ENCODE peak calls at places on chromosomes 11 and 22, in ten cellular contexts. One of them, this sample, is unnamed.

GRCh38 chr11:93490996-93491618 is 52.1 kb downstream of the SMCO4 start:
- DNase-seq in iPS-NIHi11: peak
- DNase-seq in D341Med: no peak
- DNase-seq in AG04450: no peak
- DNase-seq in Caco-2: no peak
- DNase-seq in Jurkat, Clone E6-1: no peak
- DNase-seq in head of caudate nucleus: no peak
- DNase-seq in A673: no peak
- DNase-seq in MV-4-11: no peak
- DNase-seq in right atrium auricular region: no peak
- DNase-seq in this sample: no peak

GRCh38 chr22:49960967-49961600 is 512 bp downstream of the PIM3 start:
- DNase-seq in Caco-2: peak
- DNase-seq in Jurkat, Clone E6-1: no peak
- DNase-seq in head of caudate nucleus: peak
- DNase-seq in right atrium auricular region: no peak
- DNase-seq in A673: no peak
- DNase-seq in D341Med: no peak
- DNase-seq in MV-4-11: no peak
- DNase-seq in AG04450: no peak
- DNase-seq in iPS-NIHi11: no peak
- DNase-seq in this sample: no peak

GRCh38 chr11:75465701-75466531 is 32.9 kb upstream of the KLHL35 start:
- DNase-seq in Caco-2: no peak
- DNase-seq in Jurkat, Clone E6-1: no peak
- DNase-seq in iPS-NIHi11: no peak
- DNase-seq in A673: no peak
- DNase-seq in AG04450: no peak
- DNase-seq in D341Med: no peak
- DNase-seq in head of caudate nucleus: no peak
- DNase-seq in MV-4-11: no peak
- DNase-seq in right atrium auricular region: no peak
- DNase-seq in this sample: no peak

GRCh38 chr11:73152861-73153483 is 10.9 kb upstream of the FCHSD2 start:
- DNase-seq in Caco-2: peak
- DNase-seq in MV-4-11: peak
- DNase-seq in head of caudate nucleus: no peak
- DNase-seq in AG04450: no peak
- DNase-seq in Jurkat, Clone E6-1: peak
- DNase-seq in right atrium auricular region: no peak
- DNase-seq in iPS-NIHi11: peak
- DNase-seq in D341Med: no peak
- DNase-seq in A673: no peak
- DNase-seq in this sample: no peak

GRCh38 chr11:103079833-103080232 is 12.1 kb downstream of the DCUN1D5 start:
- DNase-seq in right atrium auricular region: no peak
- DNase-seq in head of caudate nucleus: no peak
- DNase-seq in Caco-2: no peak
- DNase-seq in A673: no peak
- DNase-seq in iPS-NIHi11: no peak
- DNase-seq in MV-4-11: peak
- DNase-seq in AG04450: no peak
- DNase-seq in D341Med: no peak
- DNase-seq in Jurkat, Clone E6-1: no peak
- DNase-seq in this sample: no peak

GRCh38 chr11:126716456-126717083 is 284.0 kb downstream of the KIRREL3 start:
- DNase-seq in D341Med: peak
- DNase-seq in MV-4-11: no peak
- DNase-seq in head of caudate nucleus: peak
- DNase-seq in Jurkat, Clone E6-1: peak
- DNase-seq in A673: peak
- DNase-seq in Caco-2: no peak
- DNase-seq in iPS-NIHi11: peak
- DNase-seq in right atrium auricular region: no peak
- DNase-seq in AG04450: no peak
- DNase-seq in this sample: peak

GRCh38 chr11:19816817-19817216 is 104.2 kb downstream of the NAV2 start:
- DNase-seq in head of caudate nucleus: no peak
- DNase-seq in D341Med: no peak
- DNase-seq in right atrium auricular region: no peak
- DNase-seq in Caco-2: no peak
- DNase-seq in Jurkat, Clone E6-1: no peak
- DNase-seq in iPS-NIHi11: peak
- DNase-seq in MV-4-11: no peak
- DNase-seq in AG04450: no peak
- DNase-seq in A673: no peak
- DNase-seq in this sample: no peak

GRCh38 chr11:72349616-72350218 is 84.6 kb downstream of the CLPB start:
- DNase-seq in AG04450: no peak
- DNase-seq in D341Med: no peak
- DNase-seq in iPS-NIHi11: no peak
- DNase-seq in head of caudate nucleus: no peak
- DNase-seq in A673: no peak
- DNase-seq in right atrium auricular region: peak
- DNase-seq in MV-4-11: peak
- DNase-seq in Jurkat, Clone E6-1: no peak
- DNase-seq in Caco-2: no peak
- DNase-seq in this sample: no peak

GRCh38 chr22:49006207-49007012 is 821.3 kb downstream of the BRD1 start:
- DNase-seq in right atrium auricular region: peak
- DNase-seq in head of caudate nucleus: no peak
- DNase-seq in Jurkat, Clone E6-1: no peak
- DNase-seq in D341Med: no peak
- DNase-seq in MV-4-11: no peak
- DNase-seq in AG04450: no peak
- DNase-seq in iPS-NIHi11: no peak
- DNase-seq in Caco-2: no peak
- DNase-seq in A673: no peak
- DNase-seq in this sample: no peak

GRCh38 chr11:4607111-4607510 is 920 bp downstream of the TRIM68 start:
- DNase-seq in iPS-NIHi11: no peak
- DNase-seq in right atrium auricular region: no peak
- DNase-seq in head of caudate nucleus: no peak
- DNase-seq in Jurkat, Clone E6-1: no peak
- DNase-seq in AG04450: no peak
- DNase-seq in A673: peak
- DNase-seq in MV-4-11: no peak
- DNase-seq in D341Med: no peak
- DNase-seq in Caco-2: no peak
- DNase-seq in this sample: no peak

GRCh38 chr11:69165775-69166174 is 10.0 kb downstream of the SMIM38 start:
- DNase-seq in head of caudate nucleus: no peak
- DNase-seq in D341Med: no peak
- DNase-seq in Jurkat, Clone E6-1: no peak
- DNase-seq in right atrium auricular region: no peak
- DNase-seq in AG04450: no peak
- DNase-seq in A673: no peak
- DNase-seq in iPS-NIHi11: no peak
- DNase-seq in Caco-2: no peak
- DNase-seq in MV-4-11: no peak
- DNase-seq in this sample: no peak

GRCh38 chr22:49647346-49648026 is 180.2 kb downstream of the BRD1 start:
- DNase-seq in iPS-NIHi11: no peak
- DNase-seq in Caco-2: no peak
- DNase-seq in MV-4-11: no peak
- DNase-seq in D341Med: no peak
- DNase-seq in right atrium auricular region: no peak
- DNase-seq in A673: no peak
- DNase-seq in head of caudate nucleus: no peak
- DNase-seq in Jurkat, Clone E6-1: no peak
- DNase-seq in AG04450: no peak
- DNase-seq in this sample: no peak

GRCh38 chr22:23522642-23523251 is 57.3 kb downstream of the IGLL1 start:
- DNase-seq in right atrium auricular region: no peak
- DNase-seq in head of caudate nucleus: no peak
- DNase-seq in A673: no peak
- DNase-seq in D341Med: peak
- DNase-seq in MV-4-11: no peak
- DNase-seq in AG04450: no peak
- DNase-seq in Caco-2: no peak
- DNase-seq in Jurkat, Clone E6-1: no peak
- DNase-seq in iPS-NIHi11: no peak
- DNase-seq in this sample: no peak

GRCh38 chr11:62372871-62373270 is 35.6 kb downstream of the ASRGL1 start:
- DNase-seq in right atrium auricular region: peak
- DNase-seq in MV-4-11: no peak
- DNase-seq in A673: no peak
- DNase-seq in Jurkat, Clone E6-1: no peak
- DNase-seq in head of caudate nucleus: no peak
- DNase-seq in Caco-2: no peak
- DNase-seq in D341Med: no peak
- DNase-seq in AG04450: no peak
- DNase-seq in iPS-NIHi11: no peak
- DNase-seq in this sample: no peak

GRCh38 chr11:103988595-103988969 is 47.9 kb upstream of the DDI1 start:
- DNase-seq in iPS-NIHi11: no peak
- DNase-seq in A673: no peak
- DNase-seq in head of caudate nucleus: no peak
- DNase-seq in Caco-2: no peak
- DNase-seq in right atrium auricular region: no peak
- DNase-seq in Jurkat, Clone E6-1: no peak
- DNase-seq in MV-4-11: no peak
- DNase-seq in AG04450: peak
- DNase-seq in D341Med: no peak
- DNase-seq in this sample: no peak

GRCh38 chr11:2697871-2698270 is 1.9 kb downstream of the KCNQ1OT1 start:
- DNase-seq in D341Med: no peak
- DNase-seq in AG04450: no peak
- DNase-seq in A673: no peak
- DNase-seq in Caco-2: no peak
- DNase-seq in MV-4-11: no peak
- DNase-seq in head of caudate nucleus: no peak
- DNase-seq in right atrium auricular region: no peak
- DNase-seq in iPS-NIHi11: no peak
- DNase-seq in Jurkat, Clone E6-1: no peak
- DNase-seq in this sample: no peak

GRCh38 chr22:27474112-27474571 is 327.4 kb downstream of the MN1 start:
- DNase-seq in A673: peak
- DNase-seq in iPS-NIHi11: no peak
- DNase-seq in AG04450: no peak
- DNase-seq in right atrium auricular region: no peak
- DNase-seq in Caco-2: no peak
- DNase-seq in D341Med: no peak
- DNase-seq in Jurkat, Clone E6-1: no peak
- DNase-seq in MV-4-11: no peak
- DNase-seq in head of caudate nucleus: no peak
- DNase-seq in this sample: no peak

GRCh38 chr11:72969894-72970335 is 155.7 kb downstream of the ATG16L2 start:
- DNase-seq in right atrium auricular region: no peak
- DNase-seq in Jurkat, Clone E6-1: peak
- DNase-seq in AG04450: no peak
- DNase-seq in MV-4-11: peak
- DNase-seq in D341Med: no peak
- DNase-seq in head of caudate nucleus: no peak
- DNase-seq in A673: no peak
- DNase-seq in iPS-NIHi11: no peak
- DNase-seq in Caco-2: no peak
- DNase-seq in this sample: no peak

GRCh38 chr11:115765803-115766239 is 261.6 kb upstream of the CADM1 start:
- DNase-seq in A673: no peak
- DNase-seq in Jurkat, Clone E6-1: peak
- DNase-seq in MV-4-11: peak
- DNase-seq in right atrium auricular region: no peak
- DNase-seq in AG04450: peak
- DNase-seq in head of caudate nucleus: no peak
- DNase-seq in iPS-NIHi11: no peak
- DNase-seq in Caco-2: no peak
- DNase-seq in D341Med: no peak
- DNase-seq in this sample: no peak

GRCh38 chr11:76824083-76824939 is 36.4 kb upstream of the ACER3 start:
- DNase-seq in head of caudate nucleus: no peak
- DNase-seq in right atrium auricular region: no peak
- DNase-seq in D341Med: no peak
- DNase-seq in A673: peak
- DNase-seq in Caco-2: peak
- DNase-seq in MV-4-11: peak
- DNase-seq in iPS-NIHi11: no peak
- DNase-seq in AG04450: no peak
- DNase-seq in Jurkat, Clone E6-1: no peak
- DNase-seq in this sample: no peak

GRCh38 chr22:23061471-23062280 is 8.6 kb upstream of the GNAZ start:
- DNase-seq in right atrium auricular region: peak
- DNase-seq in iPS-NIHi11: no peak
- DNase-seq in Jurkat, Clone E6-1: no peak
- DNase-seq in Caco-2: no peak
- DNase-seq in A673: no peak
- DNase-seq in MV-4-11: no peak
- DNase-seq in head of caudate nucleus: no peak
- DNase-seq in D341Med: peak
- DNase-seq in AG04450: no peak
- DNase-seq in this sample: no peak

GRCh38 chr11:128021304-128022006 is 565.9 kb downstream of the ETS1 start:
- DNase-seq in D341Med: no peak
- DNase-seq in right atrium auricular region: no peak
- DNase-seq in Caco-2: no peak
- DNase-seq in AG04450: no peak
- DNase-seq in iPS-NIHi11: peak
- DNase-seq in head of caudate nucleus: peak
- DNase-seq in A673: no peak
- DNase-seq in Jurkat, Clone E6-1: no peak
- DNase-seq in MV-4-11: no peak
- DNase-seq in this sample: no peak

GRCh38 chr11:130523609-130524008 is 75.2 kb downstream of the ADAMTS15 start:
- DNase-seq in iPS-NIHi11: no peak
- DNase-seq in D341Med: peak
- DNase-seq in MV-4-11: no peak
- DNase-seq in Caco-2: no peak
- DNase-seq in AG04450: peak
- DNase-seq in A673: no peak
- DNase-seq in Jurkat, Clone E6-1: no peak
- DNase-seq in right atrium auricular region: peak
- DNase-seq in head of caudate nucleus: no peak
- DNase-seq in this sample: no peak

GRCh38 chr11:86370922-86371614 is 3.6 kb upstream of the CCDC81 start:
- DNase-seq in iPS-NIHi11: no peak
- DNase-seq in MV-4-11: peak
- DNase-seq in D341Med: no peak
- DNase-seq in right atrium auricular region: no peak
- DNase-seq in A673: peak
- DNase-seq in Caco-2: peak
- DNase-seq in head of caudate nucleus: no peak
- DNase-seq in AG04450: no peak
- DNase-seq in Jurkat, Clone E6-1: no peak
- DNase-seq in this sample: no peak

GRCh38 chr22:38471237-38471636 is 3.3 kb downstream of the KDELR3 start:
- DNase-seq in MV-4-11: no peak
- DNase-seq in AG04450: no peak
- DNase-seq in iPS-NIHi11: no peak
- DNase-seq in Jurkat, Clone E6-1: no peak
- DNase-seq in Caco-2: no peak
- DNase-seq in head of caudate nucleus: no peak
- DNase-seq in right atrium auricular region: no peak
- DNase-seq in D341Med: no peak
- DNase-seq in A673: no peak
- DNase-seq in this sample: no peak

GRCh38 chr22:21613553-21614233 is 16.1 kb downstream of the YDJC start:
- DNase-seq in A673: no peak
- DNase-seq in head of caudate nucleus: no peak
- DNase-seq in AG04450: no peak
- DNase-seq in MV-4-11: no peak
- DNase-seq in right atrium auricular region: no peak
- DNase-seq in Jurkat, Clone E6-1: no peak
- DNase-seq in D341Med: peak
- DNase-seq in iPS-NIHi11: no peak
- DNase-seq in Caco-2: no peak
- DNase-seq in this sample: no peak

GRCh38 chr11:77548552-77549439 is 41.0 kb upstream of the AQP11 start:
- DNase-seq in D341Med: no peak
- DNase-seq in Caco-2: no peak
- DNase-seq in head of caudate nucleus: no peak
- DNase-seq in Jurkat, Clone E6-1: no peak
- DNase-seq in right atrium auricular region: no peak
- DNase-seq in MV-4-11: no peak
- DNase-seq in A673: no peak
- DNase-seq in AG04450: no peak
- DNase-seq in iPS-NIHi11: no peak
- DNase-seq in this sample: no peak

GRCh38 chr22:37674951-37675929 is at the start of gene LGALS1:
- DNase-seq in Caco-2: no peak
- DNase-seq in Jurkat, Clone E6-1: peak
- DNase-seq in right atrium auricular region: peak
- DNase-seq in MV-4-11: peak
- DNase-seq in A673: peak
- DNase-seq in iPS-NIHi11: peak
- DNase-seq in head of caudate nucleus: peak
- DNase-seq in AG04450: peak
- DNase-seq in D341Med: peak
- DNase-seq in this sample: peak